ENCODE peak calls at places on chromosomes 5 and 9, in five cellular contexts. One of them, this sample, is unnamed.

GRCh38 chr9:116951588-116952433 is 264.7 kb downstream of the TRIM32 start:
- DNase-seq in cardiac muscle cell: no peak
- DNase-seq in lung: no peak
- DNase-seq in CD4-positive, alpha-beta memory T cell: no peak
- DNase-seq in HCT116: no peak
- DNase-seq in this sample: no peak

GRCh38 chr5:168356171-168356570 is 64.7 kb downstream of the WWC1 start:
- DNase-seq in cardiac muscle cell: no peak
- DNase-seq in lung: no peak
- DNase-seq in HCT116: no peak
- DNase-seq in CD4-positive, alpha-beta memory T cell: no peak
- DNase-seq in this sample: no peak

GRCh38 chr5:36606437-36607113 is at the start of gene SLC1A3:
- DNase-seq in cardiac muscle cell: peak
- DNase-seq in HCT116: peak
- DNase-seq in CD4-positive, alpha-beta memory T cell: no peak
- DNase-seq in lung: peak
- DNase-seq in this sample: peak

GRCh38 chr5:32523625-32524024 is 61.7 kb upstream of the SUB1 start:
- DNase-seq in CD4-positive, alpha-beta memory T cell: no peak
- DNase-seq in cardiac muscle cell: no peak
- DNase-seq in HCT116: no peak
- DNase-seq in lung: no peak
- DNase-seq in this sample: no peak

GRCh38 chr5:170446365-170446764 is 57.2 kb upstream of the KCNMB1 start:
- DNase-seq in HCT116: no peak
- DNase-seq in lung: no peak
- DNase-seq in cardiac muscle cell: no peak
- DNase-seq in CD4-positive, alpha-beta memory T cell: no peak
- DNase-seq in this sample: no peak

GRCh38 chr5:163534476-163535172 is 29.2 kb downstream of the MAT2B start:
- DNase-seq in HCT116: no peak
- DNase-seq in lung: no peak
- DNase-seq in CD4-positive, alpha-beta memory T cell: no peak
- DNase-seq in cardiac muscle cell: no peak
- DNase-seq in this sample: no peak

GRCh38 chr9:87554976-87555375 is 57.3 kb downstream of the DAPK1 start:
- DNase-seq in CD4-positive, alpha-beta memory T cell: no peak
- DNase-seq in HCT116: no peak
- DNase-seq in lung: no peak
- DNase-seq in cardiac muscle cell: no peak
- DNase-seq in this sample: no peak

GRCh38 chr5:125408582-125409069 is 662.2 kb upstream of the ZNF608 start:
- DNase-seq in HCT116: peak
- DNase-seq in lung: no peak
- DNase-seq in cardiac muscle cell: no peak
- DNase-seq in CD4-positive, alpha-beta memory T cell: no peak
- DNase-seq in this sample: no peak

GRCh38 chr5:150398432-150399157 is 14.1 kb downstream of the CD74 start:
- DNase-seq in CD4-positive, alpha-beta memory T cell: no peak
- DNase-seq in lung: no peak
- DNase-seq in cardiac muscle cell: no peak
- DNase-seq in HCT116: no peak
- DNase-seq in this sample: no peak

GRCh38 chr9:127921592-127922120 is 4.8 kb upstream of the ST6GALNAC4 start:
- DNase-seq in CD4-positive, alpha-beta memory T cell: peak
- DNase-seq in lung: peak
- DNase-seq in cardiac muscle cell: peak
- DNase-seq in HCT116: no peak
- DNase-seq in this sample: no peak

GRCh38 chr5:4781312-4781711 is 358.8 kb upstream of the ADAMTS16 start:
- DNase-seq in lung: no peak
- DNase-seq in CD4-positive, alpha-beta memory T cell: no peak
- DNase-seq in HCT116: no peak
- DNase-seq in cardiac muscle cell: no peak
- DNase-seq in this sample: no peak

GRCh38 chr9:19416143-19416542 is 7.3 kb downstream of the ACER2 start:
- DNase-seq in CD4-positive, alpha-beta memory T cell: no peak
- DNase-seq in HCT116: no peak
- DNase-seq in cardiac muscle cell: no peak
- DNase-seq in lung: no peak
- DNase-seq in this sample: no peak

GRCh38 chr5:83542839-83543238 is 71.3 kb downstream of the VCAN start:
- DNase-seq in CD4-positive, alpha-beta memory T cell: no peak
- DNase-seq in cardiac muscle cell: no peak
- DNase-seq in HCT116: no peak
- DNase-seq in lung: no peak
- DNase-seq in this sample: no peak

GRCh38 chr9:119086590-119086989 is 282.6 kb downstream of the BRINP1 start:
- DNase-seq in lung: no peak
- DNase-seq in cardiac muscle cell: no peak
- DNase-seq in CD4-positive, alpha-beta memory T cell: no peak
- DNase-seq in HCT116: no peak
- DNase-seq in this sample: no peak

GRCh38 chr9:121550041-121550440 is 50.4 kb upstream of the GGTA1 start:
- DNase-seq in CD4-positive, alpha-beta memory T cell: no peak
- DNase-seq in cardiac muscle cell: no peak
- DNase-seq in HCT116: no peak
- DNase-seq in lung: no peak
- DNase-seq in this sample: no peak
- H3K4me3 ChIP-seq in CD4-positive, alpha-beta memory T cell: no peak
- H3K4me3 ChIP-seq in cardiac muscle cell: no peak
- H3K4me3 ChIP-seq in HCT116: peak
- H3K4me3 ChIP-seq in lung: no peak
- H3K4me3 ChIP-seq in this sample: no peak

DNA sequence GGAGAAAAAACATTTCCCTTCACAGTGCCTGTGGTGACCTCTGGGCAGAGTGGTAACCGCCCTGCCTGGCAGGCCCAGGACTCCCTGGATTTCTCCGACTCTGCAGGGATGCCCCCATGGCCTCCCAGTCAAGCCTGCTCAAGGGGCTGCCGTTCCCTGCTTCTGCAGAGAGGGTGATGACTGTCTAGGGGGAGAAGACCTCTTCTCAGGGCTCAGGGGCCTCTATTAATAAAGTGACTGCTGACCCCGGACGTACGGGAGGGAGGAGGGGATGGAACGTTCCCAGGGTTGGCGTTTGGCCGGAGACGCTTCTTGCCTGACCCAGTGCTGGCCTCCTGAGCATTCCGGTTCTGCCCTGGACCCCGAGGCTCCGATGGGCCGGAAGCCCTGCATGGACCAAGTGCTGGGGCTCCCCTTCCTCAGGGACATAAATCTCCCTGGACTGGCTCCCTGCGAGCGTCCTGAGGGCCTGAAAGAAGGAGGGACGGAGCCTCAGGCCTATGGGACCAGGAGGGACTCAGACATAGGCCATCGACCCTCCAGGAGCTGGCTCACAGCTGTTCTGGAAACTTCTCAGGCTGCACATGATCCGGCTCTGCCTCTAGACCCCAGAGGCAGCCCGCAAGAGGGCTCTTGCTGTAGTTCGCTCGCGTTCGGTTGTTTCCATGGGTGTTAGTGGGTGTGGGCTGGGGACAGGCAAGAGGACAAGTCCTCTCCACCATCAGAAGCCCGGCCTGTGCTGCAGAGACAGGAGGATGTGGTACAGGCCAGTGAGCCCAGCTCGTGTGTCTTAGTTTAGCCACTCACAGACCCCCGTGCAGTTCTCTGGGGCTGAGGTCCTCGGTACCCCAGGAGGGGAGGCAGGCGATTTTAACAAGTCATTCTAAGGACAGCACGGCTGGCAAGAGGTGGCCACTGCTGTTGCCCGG is 8.1 kb upstream of the RNU6ATAC start:
- DNase-seq in cardiac muscle cell: no peak
- DNase-seq in lung: no peak
- DNase-seq in HCT116: no peak
- DNase-seq in CD4-positive, alpha-beta memory T cell: no peak
- DNase-seq in this sample: no peak
- H3K4me3 ChIP-seq in cardiac muscle cell: no peak
- H3K4me3 ChIP-seq in lung: no peak
- H3K4me3 ChIP-seq in HCT116: no peak
- H3K4me3 ChIP-seq in CD4-positive, alpha-beta memory T cell: no peak
- H3K4me3 ChIP-seq in this sample: no peak

DNA sequence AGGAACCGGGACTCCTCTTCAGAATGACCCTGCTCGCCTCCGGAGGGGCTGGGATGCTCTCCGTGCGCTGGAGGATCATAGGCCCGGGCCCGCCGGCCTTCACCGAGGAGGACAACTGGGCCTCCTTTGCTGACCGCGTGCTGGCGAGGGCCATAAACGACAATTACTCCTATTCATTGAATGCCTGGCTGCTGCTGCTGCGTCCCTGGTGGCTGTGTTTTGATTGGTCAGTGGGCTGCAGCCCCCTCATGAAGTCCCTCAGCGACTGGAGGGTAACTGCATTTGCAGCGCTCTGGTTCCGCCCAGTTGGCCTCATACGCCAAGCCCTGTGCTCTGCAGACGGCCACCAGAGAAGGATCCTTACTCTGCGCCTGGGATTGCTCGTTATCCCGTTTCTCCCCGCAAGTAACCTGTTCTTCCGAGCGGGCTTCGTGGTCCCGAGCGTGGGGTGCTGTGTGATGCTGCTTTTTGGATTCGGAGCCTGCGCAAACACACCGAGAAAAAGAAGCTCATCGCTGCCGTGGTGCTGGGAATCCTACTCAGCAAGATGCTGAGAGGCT is 16.6 kb downstream of the OR2V1 start:
- DNase-seq in cardiac muscle cell: no peak
- DNase-seq in HCT116: no peak
- DNase-seq in lung: no peak
- DNase-seq in CD4-positive, alpha-beta memory T cell: no peak
- DNase-seq in this sample: no peak
- H3K4me3 ChIP-seq in cardiac muscle cell: no peak
- H3K4me3 ChIP-seq in HCT116: no peak
- H3K4me3 ChIP-seq in lung: no peak
- H3K4me3 ChIP-seq in CD4-positive, alpha-beta memory T cell: no peak
- H3K4me3 ChIP-seq in this sample: no peak

GRCh38 chr5:1851290-1851934 is 31.3 kb downstream of the IRX4 start:
- DNase-seq in lung: no peak
- DNase-seq in CD4-positive, alpha-beta memory T cell: no peak
- DNase-seq in cardiac muscle cell: no peak
- DNase-seq in HCT116: no peak
- DNase-seq in this sample: no peak
- H3K4me3 ChIP-seq in lung: no peak
- H3K4me3 ChIP-seq in CD4-positive, alpha-beta memory T cell: no peak
- H3K4me3 ChIP-seq in cardiac muscle cell: no peak
- H3K4me3 ChIP-seq in HCT116: no peak
- H3K4me3 ChIP-seq in this sample: no peak

GRCh38 chr9:88993327-88993726 is 2.1 kb downstream of the S1PR3 start:
- DNase-seq in lung: no peak
- DNase-seq in cardiac muscle cell: no peak
- DNase-seq in HCT116: no peak
- DNase-seq in CD4-positive, alpha-beta memory T cell: no peak
- DNase-seq in this sample: no peak
- H3K4me3 ChIP-seq in lung: no peak
- H3K4me3 ChIP-seq in cardiac muscle cell: no peak
- H3K4me3 ChIP-seq in HCT116: no peak
- H3K4me3 ChIP-seq in CD4-positive, alpha-beta memory T cell: no peak
- H3K4me3 ChIP-seq in this sample: no peak

DNA sequence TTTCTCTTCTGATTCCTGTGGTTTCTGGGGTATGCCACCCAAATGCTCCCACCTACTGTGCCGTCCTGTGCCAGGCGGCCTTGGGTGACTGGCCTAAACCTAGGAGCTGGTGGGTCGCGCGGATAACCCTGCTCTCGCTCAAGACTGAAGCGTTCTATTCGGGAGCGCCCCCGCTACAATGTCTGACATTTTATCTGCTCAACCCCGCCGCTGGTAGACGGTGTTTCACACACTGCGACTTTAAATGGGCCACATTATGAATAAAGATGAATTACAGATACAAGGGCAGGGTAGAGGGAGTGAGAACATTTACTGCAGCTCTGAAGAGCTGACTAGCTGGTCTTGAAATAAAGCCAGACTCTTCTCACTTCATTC is 775 bp upstream of the PTCH1 start:
- DNase-seq in HCT116: no peak
- DNase-seq in CD4-positive, alpha-beta memory T cell: no peak
- DNase-seq in cardiac muscle cell: no peak
- DNase-seq in lung: no peak
- DNase-seq in this sample: no peak
- H3K4me3 ChIP-seq in HCT116: no peak
- H3K4me3 ChIP-seq in CD4-positive, alpha-beta memory T cell: no peak
- H3K4me3 ChIP-seq in cardiac muscle cell: peak
- H3K4me3 ChIP-seq in lung: no peak
- H3K4me3 ChIP-seq in this sample: peak

DNA sequence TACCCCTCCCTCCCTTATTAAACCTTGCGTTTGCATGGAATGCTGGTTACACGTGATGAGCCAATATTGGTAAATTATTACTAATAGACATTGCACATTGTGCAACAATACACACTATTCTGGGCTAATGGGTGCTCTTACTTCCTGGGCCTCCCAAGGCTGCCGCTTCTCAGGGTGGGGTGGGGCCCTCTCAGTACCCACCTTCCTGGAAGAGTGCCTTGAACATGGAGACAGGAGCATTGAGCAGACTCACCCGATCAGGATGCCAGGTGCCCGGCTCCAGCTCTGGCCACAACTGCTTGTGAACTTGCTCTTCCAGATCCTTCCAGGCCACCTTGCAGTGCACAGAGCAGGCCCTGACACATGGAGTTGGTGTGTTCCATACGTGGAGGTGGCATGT is 24.7 kb upstream of the CEP72 start:
- DNase-seq in HCT116: no peak
- DNase-seq in cardiac muscle cell: no peak
- DNase-seq in CD4-positive, alpha-beta memory T cell: no peak
- DNase-seq in lung: no peak
- DNase-seq in this sample: no peak
- H3K4me3 ChIP-seq in HCT116: no peak
- H3K4me3 ChIP-seq in cardiac muscle cell: no peak
- H3K4me3 ChIP-seq in CD4-positive, alpha-beta memory T cell: no peak
- H3K4me3 ChIP-seq in lung: no peak
- H3K4me3 ChIP-seq in this sample: no peak

GRCh38 chr5:138543730-138544104 is 681 bp upstream of the ETF1 start:
- DNase-seq in HCT116: no peak
- DNase-seq in cardiac muscle cell: no peak
- DNase-seq in lung: no peak
- DNase-seq in CD4-positive, alpha-beta memory T cell: no peak
- DNase-seq in this sample: no peak
- H3K4me3 ChIP-seq in HCT116: peak
- H3K4me3 ChIP-seq in cardiac muscle cell: peak
- H3K4me3 ChIP-seq in lung: peak
- H3K4me3 ChIP-seq in CD4-positive, alpha-beta memory T cell: peak
- H3K4me3 ChIP-seq in this sample: peak

GRCh38 chr5:41402845-41403244 is 107.6 kb downstream of the PLCXD3 start:
- DNase-seq in lung: no peak
- DNase-seq in CD4-positive, alpha-beta memory T cell: no peak
- DNase-seq in HCT116: no peak
- DNase-seq in cardiac muscle cell: no peak
- DNase-seq in this sample: no peak

GRCh38 chr5:41404757-41405156 is 105.6 kb downstream of the PLCXD3 start:
- DNase-seq in CD4-positive, alpha-beta memory T cell: no peak
- DNase-seq in lung: no peak
- DNase-seq in cardiac muscle cell: peak
- DNase-seq in HCT116: no peak
- DNase-seq in this sample: no peak

GRCh38 chr5:41403846-41404245 is 106.6 kb downstream of the PLCXD3 start:
- DNase-seq in HCT116: no peak
- DNase-seq in lung: no peak
- DNase-seq in CD4-positive, alpha-beta memory T cell: no peak
- DNase-seq in cardiac muscle cell: no peak
- DNase-seq in this sample: no peak

GRCh38 chr5:41399840-41400239 is 110.6 kb downstream of the PLCXD3 start:
- DNase-seq in HCT116: no peak
- DNase-seq in lung: no peak
- DNase-seq in cardiac muscle cell: no peak
- DNase-seq in CD4-positive, alpha-beta memory T cell: no peak
- DNase-seq in this sample: no peak
- H3K4me3 ChIP-seq in HCT116: no peak
- H3K4me3 ChIP-seq in lung: no peak
- H3K4me3 ChIP-seq in cardiac muscle cell: no peak
- H3K4me3 ChIP-seq in CD4-positive, alpha-beta memory T cell: no peak
- H3K4me3 ChIP-seq in this sample: no peak

This sample was measured in Caco-2.